ENCODE peak calls at places on chromosomes 5 and 9, in five cellular contexts. L is IMR-90; M is brain microvascular endothelial cell; N is CD4-positive, CD25-positive, alpha-beta regulatory T cell; I is GM23248. R is an unnamed sample.

GRCh38 chr5:159953609-159954008 is 37.3 kb downstream of the ADRA1B start:
- DNase-seq in I (no peak), L (no peak), N (no peak), M (no peak), R (no peak)

GRCh38 chr5:18553269-18553668 is 919.0 kb downstream of the TAF11L14 start:
- DNase-seq in M (no peak), I (peak; percentile 3), N (no peak), L (no peak), R (no peak)

GRCh38 chr9:128428644-128429504 is 8.2 kb downstream of the CERCAM start:
- DNase-seq in N (no peak), M (peak; percentile 65), I (peak; percentile 32), L (no peak), R (no peak)

GRCh38 chr9:27377147-27377807 is 80.3 kb upstream of the EQTN start:
- DNase-seq in M (no peak), N (no peak), I (no peak), L (no peak), R (no peak)

GRCh38 chr9:115672477-115673316 is 480.9 kb upstream of the PAPPA start:
- DNase-seq in I (peak; percentile 97), N (no peak), L (peak; percentile 99), M (peak; percentile 97), R (no peak)

GRCh38 chr5:89572696-89573095 is 689.7 kb upstream of the MEF2C start:
- DNase-seq in M (peak; percentile 33), I (peak; percentile 71), N (no peak), L (peak; percentile 72), R (no peak)

GRCh38 chr5:45385321-45386058 is 310.7 kb downstream of the HCN1 start:
- DNase-seq in N (no peak), L (peak; percentile 68), M (peak; percentile 33), I (no peak), R (no peak)

GRCh38 chr9:134055981-134056461 is 11.8 kb downstream of the BRD3 start:
- DNase-seq in M (no peak), L (peak; percentile 62), N (no peak), I (peak; percentile 90), R (no peak)

DNA sequence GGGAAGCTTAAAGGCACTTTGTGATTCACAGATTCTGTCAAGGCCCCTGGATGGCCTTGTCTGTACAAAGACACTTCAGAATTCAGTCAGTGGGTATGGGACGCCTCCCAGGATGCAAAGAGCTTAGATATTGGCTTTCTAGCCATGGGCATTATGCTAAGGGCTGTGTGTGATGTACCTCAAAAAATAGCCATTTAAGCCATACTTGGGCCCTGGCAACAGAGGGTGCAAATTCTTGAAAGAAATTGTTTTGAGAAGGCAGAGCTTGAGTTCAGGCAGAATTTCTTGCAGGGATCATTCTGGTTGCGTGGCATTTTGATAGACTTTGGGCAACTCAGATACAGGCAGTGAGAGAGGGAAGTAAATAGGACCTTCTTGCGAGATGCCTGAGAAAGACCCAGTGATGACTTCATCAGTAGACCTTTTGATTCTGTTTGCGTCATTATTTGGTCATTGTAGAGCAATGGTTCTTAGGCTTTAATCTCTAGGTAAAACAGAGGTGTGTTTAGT is 3.9 kb downstream of the CYFIP2 start:
- DNase-seq in L (no peak), M (no peak), I (no peak), N (no peak), R (no peak)
- H3K27ac ChIP-seq in L (no peak overlapping the region), M (no peak overlapping the region), I (no peak overlapping the region), N (peak overlapping the region; percentile 97), R (peak overlapping the region; percentile 88)

GRCh38 chr5:107594253-107595045 is 76.3 kb downstream of the EFNA5 start:
- DNase-seq in I (peak; percentile 36), L (no peak), M (no peak), N (no peak), R (no peak)
- H3K27ac ChIP-seq in I (no peak overlapping the region), L (no peak overlapping the region), M (no peak overlapping the region), N (no peak overlapping the region), R (no peak overlapping the region)

DNA sequence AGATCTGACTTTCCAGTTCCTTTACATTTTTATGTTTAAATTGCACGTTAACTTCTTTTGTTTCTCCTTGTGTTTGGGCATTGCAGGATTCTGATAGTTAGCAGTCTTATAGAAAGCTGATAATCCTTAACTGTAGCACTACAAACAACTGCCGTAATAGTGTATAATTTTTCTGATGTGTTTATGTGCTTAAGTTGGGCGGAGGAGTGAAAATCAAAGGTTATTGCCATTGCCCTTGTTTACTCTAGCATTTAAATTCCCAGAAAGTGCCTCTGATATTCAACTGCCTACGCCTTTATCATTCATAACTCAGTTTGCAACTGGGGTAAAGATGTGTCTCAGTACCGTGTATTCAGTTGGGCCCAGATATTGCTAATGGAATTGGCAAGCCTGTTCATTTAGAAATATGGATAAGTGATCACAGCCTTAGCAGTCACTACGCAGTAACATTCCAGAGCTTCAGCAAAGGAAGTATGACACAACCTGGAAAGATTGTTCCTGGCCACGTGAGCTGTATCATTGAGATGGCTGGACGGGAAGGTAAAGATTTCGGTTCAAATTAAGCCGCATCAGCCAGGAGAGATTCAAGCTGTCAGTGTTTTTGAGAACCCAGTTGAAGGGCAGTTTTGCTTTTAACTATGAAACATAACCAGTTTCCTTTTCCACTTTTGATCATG is 28.1 kb upstream of the LRRTM2 start:
- DNase-seq in N (no peak), L (peak; percentile 78), I (peak; percentile 47), M (peak; percentile 62), R (no peak)
- H3K27ac ChIP-seq in N (no peak overlapping the region), L (peak overlapping the region; percentile 33), I (no peak overlapping the region), M (peak overlapping the region; percentile 32), R (no peak overlapping the region)

DNA sequence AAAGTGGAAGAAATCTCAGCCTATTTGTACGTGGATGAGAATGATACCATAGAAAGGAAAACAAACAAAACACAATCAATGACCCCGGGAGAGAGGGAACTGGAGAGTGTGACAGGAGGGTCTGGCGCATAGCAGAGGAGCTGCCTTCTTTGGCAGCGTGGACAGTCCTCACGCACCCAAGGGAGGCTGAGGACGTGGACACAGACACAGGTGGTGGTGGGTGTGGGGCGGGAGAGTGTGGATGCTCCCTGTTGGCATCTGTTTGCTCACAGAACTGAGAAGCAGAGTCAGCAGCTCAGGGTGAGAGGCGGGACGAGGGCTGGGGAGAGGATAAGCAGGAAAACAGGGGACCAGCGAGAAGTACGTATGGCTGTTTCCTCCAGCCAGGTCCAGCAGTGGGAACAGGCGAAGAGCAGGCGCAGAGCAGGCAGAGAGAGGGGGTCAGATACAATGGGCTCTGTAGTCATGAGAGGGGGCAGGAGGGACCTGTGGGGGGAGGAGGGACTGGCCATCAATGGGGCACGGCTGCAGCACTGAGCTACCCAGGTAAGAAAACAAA is 10.0 kb downstream of the CMBL start:
- DNase-seq in M (no peak), I (no peak), L (no peak), N (no peak), R (no peak)
- H3K27ac ChIP-seq in M (no peak overlapping the region), I (no peak overlapping the region), L (no peak overlapping the region), N (no peak overlapping the region), R (no peak overlapping the region)

R was measured in effector memory CD4-positive, alpha-beta T cell.